ENCODE peak calls at places on chromosomes 12 and 14, in four cellular contexts. V, G, J and U are unnamed samples.

GRCh38 chr12:7058850-7059249 is 1.7 kb upstream of the C1S start:
- DNase-seq in G (no peak), J (no peak), V (no peak), U (no peak)

GRCh38 chr12:105092336-105092735 is 8.1 kb upstream of the ALDH1L2 start:
- DNase-seq in J (no peak), V (no peak), G (peak), U (no peak)

GRCh38 chr14:94382099-94382498 is 6.3 kb downstream of the SERPINA1 start:
- DNase-seq in V (no peak), G (no peak), J (no peak), U (no peak)

GRCh38 chr12:106790020-106790419 is 15.5 kb downstream of the RIC8B start:
- DNase-seq in G (no peak), V (no peak), J (no peak), U (no peak)

GRCh38 chr12:28242888-28243633 is 52.8 kb downstream of the CCDC91 start:
- DNase-seq in G (no peak), J (no peak), V (no peak), U (no peak)

GRCh38 chr14:29098625-29099024 is 332.0 kb downstream of the FOXG1 start:
- DNase-seq in G (no peak), J (no peak), V (no peak), U (no peak)

GRCh38 chr12:25686351-25686750 is 133.3 kb upstream of the LMNTD1 start:
- DNase-seq in V (no peak), J (no peak), G (no peak), U (no peak)

GRCh38 chr12:49232940-49233841 is 31.7 kb upstream of the TUBA1C start:
- DNase-seq in G (peak), V (no peak), J (no peak), U (no peak)

GRCh38 chr12:55142896-55143870 is 17.0 kb downstream of the OR9K2 start:
- DNase-seq in G (peak), V (peak), J (peak), U (peak)

GRCh38 chr14:95497561-95498011 is 18.9 kb downstream of the SYNE3 start:
- DNase-seq in V (no peak), G (peak), J (no peak), U (no peak)

GRCh38 chr12:82383930-82384513 is 25.7 kb downstream of the METTL25 start:
- DNase-seq in J (no peak), V (peak), G (peak), U (no peak)

GRCh38 chr12:42585846-42586226 is 3.7 kb downstream of the PRICKLE1 start:
- DNase-seq in J (no peak), G (no peak), V (no peak), U (no peak)

GRCh38 chr14:72638021-72638420 is 255.9 kb downstream of the DPF3 start:
- DNase-seq in V (peak), G (no peak), J (no peak), U (no peak)

GRCh38 chr12:50017047-50017446 is 8.2 kb downstream of the RACGAP1 start:
- DNase-seq in V (peak), G (peak), J (no peak), U (no peak)